ENCODE peak calls at places on chromosome 10, in five cellular contexts. One of them, this sample, is unnamed.

GRCh38 chr10:98414932-98415709 is at the start of gene PYROXD2:
- DNase-seq in left ventricle myocardium inferior: peak; percentile 92
- DNase-seq in IMR-90: peak; percentile 88
- DNase-seq in lower lobe of right lung: peak; percentile 91
- DNase-seq in psoas muscle: peak; percentile 95
- DNase-seq in this sample: peak; percentile 96

GRCh38 chr10:77506517-77506916 is 131.1 kb downstream of the KCNMA1 start:
- DNase-seq in lower lobe of right lung: no peak
- DNase-seq in IMR-90: peak; percentile 23
- DNase-seq in left ventricle myocardium inferior: no peak
- DNase-seq in psoas muscle: no peak
- DNase-seq in this sample: no peak

GRCh38 chr10:28891058-28891713 is 213.9 kb downstream of the BAMBI start:
- DNase-seq in psoas muscle: no peak
- DNase-seq in IMR-90: no peak
- DNase-seq in left ventricle myocardium inferior: no peak
- DNase-seq in lower lobe of right lung: no peak
- DNase-seq in this sample: no peak

GRCh38 chr10:18576586-18576985 is 74.8 kb downstream of the NSUN6 start:
- DNase-seq in left ventricle myocardium inferior: no peak
- DNase-seq in IMR-90: no peak
- DNase-seq in psoas muscle: no peak
- DNase-seq in lower lobe of right lung: no peak
- DNase-seq in this sample: no peak

GRCh38 chr10:121605708-121606107 is 7.5 kb upstream of the FGFR2 start:
- DNase-seq in left ventricle myocardium inferior: no peak
- DNase-seq in psoas muscle: no peak
- DNase-seq in IMR-90: no peak
- DNase-seq in lower lobe of right lung: no peak
- DNase-seq in this sample: no peak

GRCh38 chr10:12704488-12704887 is 297.0 kb downstream of the CCDC3 start:
- DNase-seq in IMR-90: no peak
- DNase-seq in lower lobe of right lung: no peak
- DNase-seq in psoas muscle: no peak
- DNase-seq in left ventricle myocardium inferior: no peak
- DNase-seq in this sample: no peak

GRCh38 chr10:89440262-89440661 is 25.9 kb downstream of the IFIT5 start:
- DNase-seq in IMR-90: no peak
- DNase-seq in left ventricle myocardium inferior: peak; percentile 65
- DNase-seq in lower lobe of right lung: peak; percentile 67
- DNase-seq in psoas muscle: no peak
- DNase-seq in this sample: no peak

GRCh38 chr10:110481948-110482347 is 15.8 kb upstream of the DUSP5 start:
- DNase-seq in psoas muscle: no peak
- DNase-seq in left ventricle myocardium inferior: no peak
- DNase-seq in lower lobe of right lung: no peak
- DNase-seq in IMR-90: no peak
- DNase-seq in this sample: no peak

GRCh38 chr10:36172574-36172973 is 530.5 kb upstream of the FZD8 start:
- DNase-seq in left ventricle myocardium inferior: no peak
- DNase-seq in psoas muscle: no peak
- DNase-seq in lower lobe of right lung: no peak
- DNase-seq in IMR-90: peak; percentile 85
- DNase-seq in this sample: no peak

GRCh38 chr10:94046152-94046551 is 52.4 kb downstream of the PLCE1 start:
- DNase-seq in lower lobe of right lung: no peak
- DNase-seq in psoas muscle: no peak
- DNase-seq in IMR-90: no peak
- DNase-seq in left ventricle myocardium inferior: no peak
- DNase-seq in this sample: no peak

GRCh38 chr10:109328001-109328400 is 595.3 kb downstream of the XPNPEP1 start:
- DNase-seq in psoas muscle: no peak
- DNase-seq in left ventricle myocardium inferior: no peak
- DNase-seq in IMR-90: no peak
- DNase-seq in lower lobe of right lung: no peak
- DNase-seq in this sample: no peak
- TF ChIP-seq CTCF in psoas muscle: no peak
- TF ChIP-seq CTCF in left ventricle myocardium inferior: no peak
- TF ChIP-seq CTCF in IMR-90: no peak
- TF ChIP-seq CTCF in lower lobe of right lung: no peak
- TF ChIP-seq CTCF in this sample: no peak

GRCh38 chr10:113473011-113473410 is 79.8 kb upstream of the HABP2 start:
- DNase-seq in lower lobe of right lung: no peak
- DNase-seq in left ventricle myocardium inferior: no peak
- DNase-seq in IMR-90: no peak
- DNase-seq in psoas muscle: no peak
- DNase-seq in this sample: no peak

GRCh38 chr10:113470372-113471240 is 82.2 kb upstream of the HABP2 start:
- DNase-seq in lower lobe of right lung: no peak
- DNase-seq in left ventricle myocardium inferior: no peak
- DNase-seq in IMR-90: no peak
- DNase-seq in psoas muscle: no peak
- DNase-seq in this sample: no peak

GRCh38 chr10:113469796-113470195 is 83.1 kb upstream of the HABP2 start:
- DNase-seq in lower lobe of right lung: no peak
- DNase-seq in left ventricle myocardium inferior: no peak
- DNase-seq in psoas muscle: no peak
- DNase-seq in IMR-90: no peak
- DNase-seq in this sample: no peak

GRCh38 chr10:113473851-113474250 is 79.0 kb upstream of the HABP2 start:
- DNase-seq in left ventricle myocardium inferior: no peak
- DNase-seq in psoas muscle: no peak
- DNase-seq in lower lobe of right lung: no peak
- DNase-seq in IMR-90: no peak
- DNase-seq in this sample: no peak

DNA sequence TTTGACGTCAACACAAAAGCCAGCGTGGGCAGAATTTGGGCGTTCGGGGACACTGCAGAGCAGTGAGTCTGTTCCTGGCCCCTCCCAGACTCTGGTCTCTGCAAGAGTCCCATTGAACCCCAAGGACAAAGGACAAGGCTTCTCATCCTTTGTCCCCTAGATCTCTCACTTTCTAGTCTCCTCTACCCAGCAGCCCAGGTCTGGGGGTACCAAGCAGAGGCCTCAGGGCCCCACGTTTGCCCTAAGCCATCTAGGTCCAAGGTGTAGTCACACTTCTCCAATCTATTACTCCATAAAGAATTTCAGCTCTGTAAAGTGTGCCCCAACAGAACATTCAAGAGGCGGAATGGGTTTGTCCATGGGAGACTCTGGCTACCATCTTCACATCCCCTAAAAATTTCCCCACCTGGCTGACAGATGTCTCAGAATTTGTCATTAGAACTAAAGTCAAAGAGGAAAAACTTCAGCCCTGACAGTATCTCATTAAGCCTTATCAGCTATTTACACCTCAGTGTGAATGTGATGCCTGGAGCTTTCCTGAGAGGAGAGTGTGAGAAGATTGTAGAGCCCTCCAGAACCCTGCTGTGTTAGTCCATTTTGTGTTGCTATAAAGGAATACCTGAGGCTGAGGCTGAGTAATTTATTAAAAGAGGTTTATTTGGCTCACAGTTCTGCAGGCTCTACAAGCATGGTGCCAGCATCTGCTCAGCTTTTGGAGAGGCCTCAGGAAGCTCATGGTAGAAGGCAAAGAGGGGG is 81.4 kb upstream of the HABP2 start:
- DNase-seq in left ventricle myocardium inferior: no peak
- DNase-seq in IMR-90: no peak
- DNase-seq in lower lobe of right lung: no peak
- DNase-seq in psoas muscle: no peak
- DNase-seq in this sample: no peak
- TF ChIP-seq CTCF in left ventricle myocardium inferior: no peak
- TF ChIP-seq CTCF in IMR-90: no peak
- TF ChIP-seq CTCF in lower lobe of right lung: no peak
- TF ChIP-seq CTCF in psoas muscle: no peak
- TF ChIP-seq CTCF in this sample: no peak

GRCh38 chr10:62424026-62424425 is 49.9 kb downstream of the ZNF365 start:
- DNase-seq in lower lobe of right lung: no peak
- DNase-seq in psoas muscle: no peak
- DNase-seq in IMR-90: no peak
- DNase-seq in left ventricle myocardium inferior: no peak
- DNase-seq in this sample: no peak

GRCh38 chr10:62426600-62426999 is 52.4 kb downstream of the ZNF365 start:
- DNase-seq in left ventricle myocardium inferior: no peak
- DNase-seq in IMR-90: no peak
- DNase-seq in lower lobe of right lung: no peak
- DNase-seq in psoas muscle: no peak
- DNase-seq in this sample: no peak

GRCh38 chr10:62426086-62426485 is 51.9 kb downstream of the ZNF365 start:
- DNase-seq in IMR-90: peak; percentile 60
- DNase-seq in left ventricle myocardium inferior: no peak
- DNase-seq in psoas muscle: no peak
- DNase-seq in lower lobe of right lung: no peak
- DNase-seq in this sample: no peak

DNA sequence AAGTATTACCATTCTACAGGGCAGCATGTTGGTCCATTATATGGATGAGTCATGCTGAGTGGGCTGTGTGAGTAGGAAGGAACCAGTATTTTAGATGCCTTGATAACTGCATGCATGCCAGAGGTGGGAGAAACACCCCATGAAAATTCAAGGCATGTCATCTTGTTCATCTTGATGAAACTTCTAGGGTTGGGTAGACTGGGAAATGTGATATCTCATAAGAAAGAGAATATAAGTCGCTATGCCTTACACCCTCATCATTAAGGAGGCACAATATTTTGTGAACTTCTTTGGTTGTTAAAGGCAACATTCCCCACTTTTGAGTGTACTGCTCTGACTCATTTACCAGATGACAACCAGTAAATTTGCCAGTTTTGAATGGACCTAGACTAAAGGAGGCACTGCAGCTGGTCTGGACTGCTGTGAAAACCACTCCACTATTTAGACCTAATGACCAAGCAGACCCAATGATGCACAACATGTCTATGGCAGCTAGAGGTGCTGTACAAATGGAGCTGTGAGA is 48.0 kb downstream of the ZNF365 start:
- DNase-seq in lower lobe of right lung: no peak
- DNase-seq in psoas muscle: no peak
- DNase-seq in left ventricle myocardium inferior: no peak
- DNase-seq in IMR-90: peak; percentile 90
- DNase-seq in this sample: peak; percentile 34
- TF ChIP-seq CTCF in lower lobe of right lung: no peak
- TF ChIP-seq CTCF in psoas muscle: no peak
- TF ChIP-seq CTCF in left ventricle myocardium inferior: no peak
- TF ChIP-seq CTCF in IMR-90: peak; percentile 20
- TF ChIP-seq CTCF in this sample: no peak

GRCh38 chr10:84205049-84205852 is 10.9 kb downstream of the CDHR1 start:
- DNase-seq in psoas muscle: no peak
- DNase-seq in IMR-90: peak; percentile 18
- DNase-seq in left ventricle myocardium inferior: peak; percentile 49
- DNase-seq in lower lobe of right lung: no peak
- DNase-seq in this sample: peak; percentile 53

GRCh38 chr10:84204610-84205009 is 10.3 kb downstream of the CDHR1 start:
- DNase-seq in psoas muscle: no peak
- DNase-seq in IMR-90: no peak
- DNase-seq in left ventricle myocardium inferior: no peak
- DNase-seq in lower lobe of right lung: no peak
- DNase-seq in this sample: no peak

GRCh38 chr10:84202349-84202748 is 8.0 kb downstream of the CDHR1 start:
- DNase-seq in lower lobe of right lung: no peak
- DNase-seq in psoas muscle: no peak
- DNase-seq in IMR-90: no peak
- DNase-seq in left ventricle myocardium inferior: no peak
- DNase-seq in this sample: no peak

GRCh38 chr10:84205853-84206513 is 11.6 kb downstream of the CDHR1 start:
- DNase-seq in IMR-90: no peak
- DNase-seq in psoas muscle: no peak
- DNase-seq in lower lobe of right lung: no peak
- DNase-seq in left ventricle myocardium inferior: no peak
- DNase-seq in this sample: no peak

DNA sequence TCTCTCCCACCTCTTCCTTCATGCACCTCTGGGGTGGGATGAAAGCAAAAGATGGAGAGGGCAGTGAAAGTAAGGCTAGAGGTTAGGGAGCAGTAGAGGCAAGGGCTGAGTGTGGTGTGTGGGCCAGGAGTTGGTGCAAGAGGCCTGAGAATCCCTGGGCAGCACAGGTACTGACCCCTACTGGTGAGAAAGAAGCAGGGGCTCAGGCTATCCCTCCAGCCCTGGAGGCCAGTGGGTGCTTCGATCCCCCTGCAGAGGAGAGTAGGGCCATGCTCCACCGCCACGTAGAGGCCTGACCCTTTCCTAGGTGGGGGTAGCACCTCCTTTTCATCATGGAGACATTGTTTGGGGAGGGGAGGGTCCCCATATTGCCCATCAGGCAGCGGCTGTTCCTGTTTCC is 9.8 kb downstream of the CDHR1 start:
- DNase-seq in lower lobe of right lung: no peak
- DNase-seq in psoas muscle: no peak
- DNase-seq in IMR-90: no peak
- DNase-seq in left ventricle myocardium inferior: no peak
- DNase-seq in this sample: no peak
- TF ChIP-seq CTCF in lower lobe of right lung: no peak
- TF ChIP-seq CTCF in psoas muscle: no peak
- TF ChIP-seq CTCF in IMR-90: peak; percentile 11
- TF ChIP-seq CTCF in left ventricle myocardium inferior: peak; percentile 22
- TF ChIP-seq CTCF in this sample: peak; percentile 36

GRCh38 chr10:120115959-120116358 is 223.4 kb downstream of the SEC23IP start:
- DNase-seq in IMR-90: no peak
- DNase-seq in left ventricle myocardium inferior: no peak
- DNase-seq in psoas muscle: no peak
- DNase-seq in lower lobe of right lung: no peak
- DNase-seq in this sample: no peak

DNA sequence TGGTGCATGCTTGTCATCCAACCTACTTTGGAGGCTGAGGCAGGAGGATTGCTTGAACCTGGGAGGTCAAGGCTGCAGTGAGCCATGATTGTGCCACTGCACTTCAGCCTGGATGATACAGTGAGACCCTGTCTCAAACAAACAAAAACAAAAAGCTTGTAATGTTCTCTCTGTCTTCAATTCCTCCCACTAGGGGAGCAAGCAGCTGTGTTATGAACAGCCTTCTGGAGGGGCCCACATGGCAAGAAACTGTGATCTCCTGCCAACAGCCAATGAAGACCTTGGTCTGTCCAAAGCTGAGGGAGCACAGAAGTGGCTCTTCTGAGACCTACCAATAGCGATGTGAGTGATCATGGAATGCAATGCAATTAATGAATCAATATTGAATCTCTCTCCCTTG is 229.2 kb downstream of the SEC23IP start:
- DNase-seq in IMR-90: no peak
- DNase-seq in psoas muscle: no peak
- DNase-seq in left ventricle myocardium inferior: no peak
- DNase-seq in lower lobe of right lung: no peak
- DNase-seq in this sample: no peak
- TF ChIP-seq CTCF in IMR-90: no peak
- TF ChIP-seq CTCF in psoas muscle: no peak
- TF ChIP-seq CTCF in left ventricle myocardium inferior: no peak
- TF ChIP-seq CTCF in lower lobe of right lung: no peak
- TF ChIP-seq CTCF in this sample: no peak

This sample was measured in cardiac muscle cell.